ENCODE peak calls at places on chromosomes 3 and 15, in ten cellular contexts. V, D, N, G, H, T, X, K, W and P are unnamed samples.

GRCh38 chr3:43785551-43785950 is 94.8 kb downstream of the ABHD5 start:
- DNase-seq in H (no peak), N (peak), T (peak), G (no peak), D (no peak), K (peak), X (no peak), V (no peak), W (no peak), P (no peak)

GRCh38 chr3:12750658-12751071 is 8.4 kb downstream of the TMEM40 start:
- DNase-seq in V (no peak), X (no peak), G (no peak), H (no peak), D (peak), K (no peak), T (no peak), W (no peak), N (peak), P (no peak)

GRCh38 chr3:97698691-97699090 is 65.9 kb upstream of the ARL6 start:
- DNase-seq in K (no peak), X (no peak), N (no peak), G (no peak), W (no peak), H (no peak), V (no peak), T (no peak), D (no peak), P (no peak)

GRCh38 chr15:85750319-85750806 is 44.4 kb downstream of the KLHL25 start:
- DNase-seq in N (no peak), X (no peak), V (peak), K (no peak), T (no peak), D (peak), W (no peak), G (no peak), H (peak), P (peak)

GRCh38 chr15:78050851-78051250 is 26.7 kb downstream of the TBC1D2B start:
- DNase-seq in X (no peak), W (no peak), N (peak), V (no peak), H (no peak), T (no peak), K (no peak), D (no peak), G (peak), P (no peak)

GRCh38 chr3:45817788-45818523 is 21.6 kb upstream of the SLC6A20 start:
- DNase-seq in H (no peak), K (peak), W (peak), N (peak), T (no peak), D (peak), X (peak), V (no peak), G (no peak), P (no peak)

GRCh38 chr15:78170848-78171773 is 21.9 kb downstream of the IDH3A start:
- DNase-seq in V (no peak), K (no peak), H (no peak), T (no peak), G (no peak), X (no peak), D (no peak), W (no peak), N (no peak), P (no peak)

GRCh38 chr15:65927545-65927944 is 58.3 kb downstream of the RAB11A start:
- DNase-seq in H (no peak), W (no peak), T (no peak), X (no peak), K (no peak), D (no peak), V (no peak), G (no peak), N (no peak), P (no peak)

GRCh38 chr3:156577731-156578130 is 22.8 kb upstream of the SSR3 start:
- DNase-seq in H (no peak), X (no peak), W (no peak), T (no peak), V (no peak), D (no peak), K (no peak), N (no peak), G (no peak), P (no peak)

GRCh38 chr3:151146071-151146730 is 56.8 kb downstream of the GPR171 start:
- DNase-seq in W (peak), H (peak), K (no peak), T (peak), N (peak), D (peak), V (peak), G (peak), X (peak), P (peak)

GRCh38 chr3:49867871-49868321 is 1.8 kb downstream of the CAMKV start:
- DNase-seq in H (no peak), G (peak), X (no peak), N (no peak), K (no peak), T (no peak), V (peak), W (no peak), D (no peak), P (no peak)

GRCh38 chr3:105353485-105354161 is 13.1 kb upstream of the ALCAM start:
- DNase-seq in T (no peak), V (peak), H (no peak), D (no peak), X (peak), N (peak), W (no peak), G (peak), K (no peak), P (no peak)

GRCh38 chr3:27312044-27312668 is 57.0 kb downstream of the NEK10 start:
- DNase-seq in G (peak), W (no peak), N (peak), T (no peak), H (no peak), V (no peak), D (no peak), X (peak), K (peak), P (no peak)

GRCh38 chr15:89630974-89631901 is 24.0 kb downstream of the KIF7 start:
- DNase-seq in X (no peak), D (no peak), N (no peak), T (peak), H (no peak), K (no peak), W (no peak), V (no peak), G (no peak), P (no peak)

GRCh38 chr3:102129774-102130608 is 280.7 kb downstream of the NFKBIZ start:
- DNase-seq in K (no peak), N (peak), D (peak), W (no peak), H (no peak), X (peak), T (no peak), V (no peak), G (no peak), P (no peak)

GRCh38 chr15:51735211-51735610 is 2.2 kb downstream of the LYSMD2 start:
- DNase-seq in D (no peak), T (no peak), W (no peak), X (no peak), K (no peak), H (no peak), N (no peak), G (no peak), V (no peak), P (no peak)

GRCh38 chr15:87881001-87881400 is 375.5 kb downstream of the NTRK3 start:
- DNase-seq in W (no peak), V (no peak), G (no peak), T (no peak), N (no peak), H (no peak), X (no peak), K (no peak), D (no peak), P (no peak)

GRCh38 chr15:60830479-60830878 is 351.5 kb upstream of the ICE2 start:
- DNase-seq in X (no peak), D (no peak), K (peak), H (no peak), T (no peak), V (no peak), W (no peak), G (no peak), N (peak), P (no peak)

GRCh38 chr15:76674883-76675282 is 230.3 kb downstream of the SCAPER start:
- DNase-seq in T (no peak), K (peak), W (no peak), G (no peak), V (no peak), H (no peak), N (peak), D (no peak), X (no peak), P (no peak)

GRCh38 chr3:40719660-40720287 is 195.0 kb downstream of the ZNF621 start:
- DNase-seq in X (peak), N (no peak), V (no peak), G (peak), D (no peak), W (no peak), T (no peak), H (no peak), K (no peak), P (no peak)

GRCh38 chr3:173463250-173463649 is 65.7 kb downstream of the NLGN1 start:
- DNase-seq in T (no peak), D (no peak), H (no peak), V (no peak), W (no peak), K (no peak), X (no peak), G (no peak), N (no peak), P (no peak)

GRCh38 chr3:4063916-4064592 is 239.1 kb upstream of the SETMAR start:
- DNase-seq in G (no peak), D (no peak), W (no peak), T (no peak), K (no peak), V (no peak), X (no peak), N (no peak), H (no peak), P (no peak)

GRCh38 chr3:138068579-138069174 is 46.7 kb downstream of the DZIP1L start:
- DNase-seq in V (peak), X (peak), G (peak), K (no peak), T (peak), W (peak), N (peak), H (peak), D (peak), P (peak)

GRCh38 chr15:56817690-56818089 is 84.4 kb upstream of the ZNF280D start:
- DNase-seq in H (no peak), G (no peak), N (no peak), K (no peak), W (no peak), V (no peak), X (no peak), D (no peak), T (no peak), P (no peak)

GRCh38 chr3:141286856-141287255 is 55.2 kb downstream of the PXYLP1 start:
- DNase-seq in H (no peak), G (no peak), D (no peak), V (no peak), W (no peak), K (no peak), T (peak), X (no peak), N (no peak), P (no peak)

GRCh38 chr3:45690331-45691035 is 1.3 kb downstream of the SACM1L start:
- DNase-seq in D (no peak), X (no peak), H (no peak), K (no peak), N (no peak), G (no peak), V (no peak), T (no peak), W (no peak), P (no peak)

GRCh38 chr3:101890716-101891115 is 41.4 kb downstream of the NFKBIZ start:
- DNase-seq in V (no peak), X (no peak), D (no peak), H (no peak), G (no peak), W (no peak), T (no peak), N (peak), K (peak), P (no peak)

GRCh38 chr3:127851899-127852298 is 29.6 kb upstream of the MGLL start:
- DNase-seq in D (no peak), X (no peak), H (no peak), T (peak), V (peak), G (no peak), W (no peak), K (no peak), N (no peak), P (no peak)

GRCh38 chr3:69724722-69725435 is 14.4 kb upstream of the MITF start:
- DNase-seq in V (no peak), N (no peak), W (no peak), G (peak), K (no peak), D (no peak), T (no peak), H (no peak), X (peak), P (no peak)

GRCh38 chr15:35301088-35301487 is 216.0 kb upstream of the NANOGP8 start:
- DNase-seq in G (no peak), V (no peak), W (no peak), N (no peak), T (no peak), D (no peak), X (no peak), H (no peak), K (no peak), P (no peak)

GRCh38 chr3:169041677-169042171 is 621.8 kb downstream of the MECOM start:
- DNase-seq in V (no peak), W (no peak), K (no peak), D (no peak), N (peak), T (no peak), X (no peak), G (peak), H (no peak), P (no peak)

GRCh38 chr15:98888839-98889479 is 118.6 kb downstream of the PGPEP1L start:
- DNase-seq in H (no peak), V (no peak), N (peak), T (no peak), X (no peak), W (no peak), K (no peak), G (no peak), D (no peak), P (no peak)

GRCh38 chr3:171358171-171358890 is 101.9 kb downstream of the TNIK start:
- DNase-seq in W (no peak), H (no peak), K (no peak), D (no peak), X (no peak), T (no peak), G (no peak), N (no peak), V (no peak), P (no peak)

GRCh38 chr15:45705510-45706473 is 71.0 kb downstream of the SQOR start:
- DNase-seq in K (peak), D (peak), H (peak), N (peak), T (no peak), V (peak), G (peak), W (peak), X (peak), P (peak)

GRCh38 chr15:80585544-80586018 is 109.5 kb upstream of the ABHD17C start:
- DNase-seq in V (no peak), H (no peak), D (no peak), G (no peak), W (no peak), N (no peak), K (no peak), T (no peak), X (peak), P (no peak)

GRCh38 chr15:43799209-43799944 is 643 bp downstream of the SERINC4 start:
- DNase-seq in K (no peak), V (no peak), N (no peak), D (no peak), H (no peak), W (peak), G (no peak), X (no peak), T (no peak), P (no peak)

GRCh38 chr3:143697975-143698374 is 150.3 kb downstream of the SLC9A9 start:
- DNase-seq in T (no peak), D (no peak), X (no peak), W (no peak), H (no peak), K (no peak), V (no peak), N (no peak), G (no peak), P (no peak)
- TF ChIP-seq CTCF in T (no peak), D (no peak), X (no peak), W (no peak), H (no peak), K (no peak), V (no peak), N (no peak), G (no peak), P (no peak)

DNA sequence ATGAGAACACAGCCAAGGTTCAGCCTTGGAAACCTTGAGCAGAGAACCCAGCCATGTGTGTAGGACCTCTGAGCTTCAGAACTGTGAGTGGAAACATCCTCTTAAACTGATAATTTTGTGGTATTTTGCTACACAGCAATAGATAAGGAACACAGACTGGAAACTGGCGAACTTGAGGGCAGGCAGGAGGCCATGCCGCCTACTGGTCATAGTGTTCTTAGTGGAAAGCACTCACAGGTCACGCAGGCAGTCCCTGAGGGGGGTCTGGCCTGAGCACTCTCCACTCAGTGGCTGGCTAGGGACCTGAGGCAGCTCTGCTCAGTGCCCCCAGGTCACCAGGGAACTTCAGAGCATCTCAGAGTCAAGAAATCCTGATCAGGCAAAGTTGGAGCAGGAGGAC is 9.7 kb upstream of the XIRP1 start:
- DNase-seq in N (no peak), W (no peak), H (no peak), K (no peak), T (no peak), V (no peak), G (peak), D (no peak), X (no peak), P (no peak)
- TF ChIP-seq CTCF in N (peak), W (no peak), H (no peak), K (no peak), T (no peak), V (no peak), G (peak), D (no peak), X (no peak), P (no peak)

DNA sequence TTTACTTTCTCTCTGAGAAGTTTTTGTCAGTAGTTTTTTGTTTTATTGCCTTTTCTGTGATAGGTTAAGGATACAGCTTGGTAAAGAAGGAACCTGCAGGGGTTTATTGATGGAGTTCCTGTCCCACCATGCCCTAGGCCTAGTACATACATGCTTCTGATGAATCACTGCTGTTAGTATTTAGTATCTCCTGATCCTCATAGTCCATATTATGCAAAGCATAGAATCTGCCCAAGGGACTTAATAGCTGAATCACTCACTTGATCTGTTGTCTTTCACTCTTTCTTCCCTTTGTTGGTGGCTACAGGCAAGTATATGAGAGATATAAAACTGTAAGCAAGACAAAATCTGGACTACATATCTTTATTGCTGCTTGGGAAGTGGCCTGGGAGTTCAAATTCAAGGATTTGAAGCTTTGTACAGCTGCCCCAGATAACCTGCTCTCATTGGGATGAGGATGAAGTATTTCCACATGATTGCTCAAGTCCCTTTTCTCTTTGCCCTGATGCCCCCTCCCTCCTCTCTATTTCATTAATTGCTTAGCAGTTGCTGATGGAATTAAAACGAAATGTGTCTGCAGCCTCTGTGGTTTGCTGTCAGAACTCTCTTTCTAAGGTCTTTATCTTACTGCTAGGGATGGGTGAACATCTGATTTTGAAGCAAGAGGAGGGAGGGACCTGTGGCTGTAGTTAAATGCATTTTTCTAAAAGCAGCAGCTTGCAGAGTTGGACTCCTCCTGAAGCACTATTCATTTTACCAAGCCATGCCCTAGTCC is 114.0 kb downstream of the ZNF609 start:
- DNase-seq in N (peak), V (no peak), K (peak), X (no peak), T (no peak), G (no peak), W (no peak), D (no peak), H (no peak), P (no peak)
- TF ChIP-seq CTCF in N (no peak), V (no peak), K (no peak), X (no peak), T (no peak), G (no peak), W (no peak), D (no peak), H (no peak), P (no peak)

GRCh38 chr3:52820741-52821140 is 9.7 kb downstream of the ITIH4 start:
- DNase-seq in G (peak), K (no peak), V (peak), H (no peak), X (peak), N (no peak), D (no peak), W (peak), T (no peak), P (no peak)
- TF ChIP-seq CTCF in G (peak), K (peak), V (peak), H (peak), X (peak), N (peak), D (no peak), W (peak), T (peak), P (no peak)

GRCh38 chr15:71273731-71274447 is 158.6 kb downstream of the THSD4 start:
- DNase-seq in H (no peak), G (peak), T (no peak), W (no peak), X (no peak), D (no peak), V (no peak), K (no peak), N (no peak), P (no peak)

GRCh38 chr15:71274448-71274798 is 159.2 kb downstream of the THSD4 start:
- DNase-seq in X (no peak), T (no peak), G (no peak), V (no peak), H (no peak), N (no peak), K (no peak), W (no peak), D (no peak), P (no peak)

GRCh38 chr15:71276355-71276665 is 161.0 kb downstream of the THSD4 start:
- DNase-seq in G (no peak), V (no peak), X (peak), D (no peak), W (no peak), N (no peak), H (no peak), T (no peak), K (no peak), P (no peak)

GRCh38 chr15:71275098-71275497 is 159.8 kb downstream of the THSD4 start:
- DNase-seq in K (no peak), G (no peak), D (no peak), X (no peak), W (no peak), V (no peak), T (no peak), N (peak), H (no peak), P (no peak)

GRCh38 chr15:71275566-71276354 is 160.5 kb downstream of the THSD4 start:
- DNase-seq in D (no peak), W (no peak), T (no peak), G (no peak), H (no peak), K (no peak), X (no peak), N (no peak), V (no peak), P (no peak)
- TF ChIP-seq CTCF in D (no peak), W (no peak), T (no peak), G (no peak), H (no peak), K (no peak), X (no peak), N (no peak), V (no peak), P (no peak)